ENCODE peak calls at places on chromosomes 2 and 18, in five cellular contexts. U is cardiac muscle cell, D is tibial nerve, H is A549, T is hepatocyte. G is an unnamed sample. For H3K4me1, the result is how much of the 10 kb centered on the place peaks cover.

GRCh38 chr2:50529600-50530218 is 502.2 kb downstream of the NRXN1 start:
- DNase-seq in T (peak), D (no peak), H (peak), U (peak), G (no peak)

GRCh38 chr2:241357531-241357930 is 1.4 kb downstream of the FARP2 start:
- DNase-seq in U (no peak), D (no peak), H (no peak), T (no peak), G (no peak)

GRCh38 chr18:62832282-62832681 is 116.9 kb downstream of the PHLPP1 start:
- DNase-seq in U (no peak), H (no peak), D (no peak), T (no peak), G (no peak)

GRCh38 chr2:221133941-221134340 is 438.2 kb downstream of the EPHA4 start:
- DNase-seq in H (no peak), U (no peak), T (no peak), D (no peak), G (no peak)

GRCh38 chr2:218028189-218028495 is 25.3 kb upstream of the TNS1 start:
- DNase-seq in H (no peak), T (no peak), U (no peak), D (no peak), G (no peak)

GRCh38 chr2:177889812-177890460 is 182.6 kb downstream of the PDE11A start:
- DNase-seq in T (no peak), H (no peak), U (no peak), D (no peak), G (no peak)

GRCh38 chr2:188328419-188328818 is 36.7 kb downstream of the GULP1 start:
- DNase-seq in H (no peak), T (no peak), U (no peak), D (no peak), G (no peak)

GRCh38 chr2:212536385-212537310 is 2.0 kb downstream of the ERBB4 start:
- DNase-seq in U (peak), T (no peak), D (no peak), H (no peak), G (no peak)

GRCh38 chr18:54607213-54607934 is 16.3 kb downstream of the DYNAP start:
- DNase-seq in D (no peak), T (peak), H (peak), U (peak), G (no peak)

GRCh38 chr18:70195852-70196434 is 9.5 kb downstream of the RTTN start:
- DNase-seq in D (no peak), T (peak), H (peak), U (peak), G (no peak)

GRCh38 chr2:68766378-68766845 is 31.8 kb downstream of the ARHGAP25 start:
- DNase-seq in D (no peak), U (peak), T (peak), H (no peak), G (peak)

GRCh38 chr2:116510117-116510671 is 1304.3 kb upstream of the DDX18 start:
- DNase-seq in D (no peak), T (peak), H (peak), U (peak), G (no peak)

GRCh38 chr18:59502222-59502898 is 143.3 kb upstream of the LMAN1 start:
- DNase-seq in U (peak), D (no peak), H (no peak), T (peak), G (no peak)

GRCh38 chr18:57839942-57840381 is 36.8 kb upstream of the ATP8B1 start:
- DNase-seq in H (peak), T (no peak), U (no peak), D (no peak), G (no peak)

DNA sequence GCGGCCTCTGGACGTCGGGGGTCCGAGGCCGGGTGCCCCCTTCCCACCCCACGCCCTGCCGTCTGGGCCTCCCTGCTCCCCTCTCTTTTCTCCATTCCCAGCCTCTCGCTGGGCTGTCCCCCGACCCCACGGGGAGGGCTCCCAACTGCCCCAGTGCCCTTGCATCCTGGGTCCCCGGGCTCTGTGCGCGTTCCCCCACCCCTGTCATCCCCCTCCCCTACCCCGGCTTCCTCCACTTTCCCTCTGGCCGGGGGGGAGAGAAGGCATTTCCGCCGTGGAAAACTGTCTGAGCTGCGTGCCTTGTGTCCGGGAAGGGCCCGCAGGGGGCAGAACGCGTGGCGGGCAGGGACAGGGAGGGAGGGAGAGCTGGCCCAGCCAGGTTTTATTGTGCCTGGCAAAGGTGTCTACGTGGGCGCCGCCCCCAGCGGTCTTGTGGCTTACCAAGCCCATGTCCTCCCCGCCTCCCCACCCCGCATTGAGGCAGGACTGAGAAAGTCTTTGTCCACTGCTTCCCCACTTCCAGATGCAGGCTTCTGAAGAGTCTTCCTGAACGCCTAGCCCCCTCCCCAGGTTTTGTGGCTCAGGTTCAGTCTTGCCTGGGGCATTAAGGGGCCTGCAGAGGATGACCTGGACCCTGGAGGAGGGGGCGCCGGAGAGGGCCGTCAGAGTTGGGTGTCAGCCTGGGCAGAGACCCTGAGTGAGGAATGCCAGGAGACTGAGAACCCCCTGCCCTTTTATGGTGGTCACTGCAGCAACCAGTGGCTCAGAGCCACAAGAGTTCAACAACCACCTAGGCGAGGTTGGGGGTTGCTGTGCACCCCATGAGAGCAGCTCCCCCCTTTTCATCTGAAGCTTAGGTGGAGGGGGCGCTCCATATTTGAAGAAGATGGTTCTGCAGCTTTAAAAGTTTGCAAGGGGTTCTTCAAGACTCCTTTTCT is 1.3 kb downstream of the ITM2C start:
- DNase-seq in T (peak), U (peak), D (no peak), H (no peak), G (no peak)
- TF ChIP-seq CTCF in T (peak), U (peak), D (no peak), H (no peak), G (no peak)

DNA sequence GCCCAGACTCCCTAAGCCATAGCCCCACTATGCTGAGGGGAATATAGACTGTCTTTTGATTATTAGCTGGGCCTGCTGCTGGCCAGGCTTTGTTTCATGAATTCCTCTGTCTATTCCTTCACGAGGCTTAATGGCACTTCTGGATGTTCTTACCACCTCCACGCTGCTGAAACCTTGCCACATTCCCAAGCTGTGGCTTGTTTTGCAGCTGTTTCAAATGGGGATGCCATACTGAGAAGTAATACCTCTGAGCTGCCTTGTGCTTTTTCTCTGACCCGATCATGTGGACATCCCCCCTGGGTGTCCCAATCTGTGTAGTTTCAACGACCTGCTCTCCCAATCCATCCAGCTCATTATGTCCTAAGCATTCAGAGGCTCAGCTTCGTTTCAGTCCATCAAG is 114.1 kb downstream of the ICOS start:
- DNase-seq in D (no peak), U (no peak), H (no peak), T (no peak), G (no peak)
- H3K4me1 ChIP-seq in D (under half), U (under half), H (under half), T (under half), G (under half)

GRCh38 chr2:223100061-223100511 is 48.1 kb downstream of the KCNE4 start:
- DNase-seq in D (no peak), H (no peak), T (peak), U (no peak), G (no peak)
- TF ChIP-seq CTCF in D (no peak), H (no peak), T (no peak), U (no peak), G (no peak)

GRCh38 chr2:28404086-28404485 is 11.4 kb downstream of the FOSL2 start:
- DNase-seq in H (no peak), U (no peak), D (no peak), T (no peak), G (no peak)
- H3K4me1 ChIP-seq in H (half or more), U (under half), D (half or more), T (under half), G (under half)

GRCh38 chr2:38026846-38027245 is 49.1 kb downstream of the CYP1B1 start:
- DNase-seq in U (no peak), D (no peak), H (no peak), T (no peak), G (no peak)
- TF ChIP-seq CTCF in U (no peak), D (no peak), H (no peak), T (no peak), G (no peak)

DNA sequence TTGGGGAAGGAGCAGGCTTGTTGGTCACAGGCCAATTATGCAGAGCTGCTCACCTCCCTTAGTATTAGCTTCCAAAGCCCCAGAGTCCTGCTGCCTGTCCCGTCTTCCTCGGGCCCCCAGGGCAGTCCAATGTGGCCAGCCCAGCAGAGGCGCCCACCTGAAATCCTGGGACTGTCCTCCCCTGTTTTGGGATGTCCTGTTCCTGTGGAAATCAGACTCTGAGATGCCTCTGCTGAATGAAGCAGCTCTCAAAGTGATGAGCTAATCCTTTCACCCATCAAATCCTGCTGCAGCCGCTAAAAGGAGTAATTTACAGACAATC is 105.3 kb downstream of the CABLES1 start:
- DNase-seq in U (no peak), T (no peak), D (no peak), H (no peak), G (no peak)
- H3K4me1 ChIP-seq in U (under half), T (under half), D (under half), H (under half), G (under half)

DNA sequence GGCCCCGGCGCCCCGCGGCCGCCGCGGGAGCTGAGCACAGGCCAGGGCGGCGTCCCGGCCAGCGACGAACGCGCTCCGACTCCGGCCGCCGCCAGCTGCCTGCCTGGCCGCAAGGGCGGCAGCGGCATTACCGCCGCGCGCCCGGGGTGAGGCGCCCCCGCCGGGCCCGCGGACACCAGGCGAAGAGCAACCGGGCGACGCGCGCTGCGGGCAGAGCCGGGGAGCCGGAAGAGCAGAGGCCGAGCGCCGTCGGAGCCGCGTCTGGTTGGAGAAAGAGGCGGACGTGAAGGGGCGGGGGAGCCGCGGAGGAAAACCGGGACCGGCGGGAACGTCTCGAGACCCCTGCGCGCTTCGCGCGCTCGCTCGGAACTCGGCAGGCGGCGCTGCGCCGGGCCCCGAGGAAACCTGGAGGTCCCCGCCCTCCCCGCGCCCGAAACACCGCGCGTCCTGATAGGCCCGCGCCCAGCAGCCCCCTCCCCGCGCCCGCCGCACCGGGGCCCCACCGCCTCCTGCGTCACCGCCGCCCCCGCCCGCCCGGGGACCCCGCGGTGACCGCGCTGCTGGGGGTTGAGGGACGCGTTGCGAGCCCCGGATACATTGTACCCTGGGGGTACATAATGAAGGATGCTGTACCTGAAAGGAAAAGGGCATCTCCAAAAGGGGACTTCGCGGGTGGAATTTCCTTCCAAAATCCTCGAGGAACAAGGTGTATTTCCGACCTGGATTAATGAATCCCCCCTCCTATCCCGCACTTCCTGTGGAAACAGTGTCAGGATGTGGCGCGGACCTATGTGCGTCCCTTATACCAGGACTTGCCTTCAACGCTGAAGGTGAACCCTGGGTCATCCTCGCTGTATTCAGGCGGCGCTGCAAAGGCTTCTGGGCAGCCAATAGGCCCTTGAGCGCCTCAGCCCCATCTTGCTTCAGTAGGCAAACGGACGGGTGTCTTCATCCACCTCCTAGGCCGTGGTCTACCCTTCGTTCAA is 1.0 kb upstream of the B4GALT6 start:
- DNase-seq in T (peak), H (peak), U (peak), D (no peak), G (peak)
- TF ChIP-seq CTCF in T (peak), H (peak), U (peak), D (peak), G (no peak)

DNA sequence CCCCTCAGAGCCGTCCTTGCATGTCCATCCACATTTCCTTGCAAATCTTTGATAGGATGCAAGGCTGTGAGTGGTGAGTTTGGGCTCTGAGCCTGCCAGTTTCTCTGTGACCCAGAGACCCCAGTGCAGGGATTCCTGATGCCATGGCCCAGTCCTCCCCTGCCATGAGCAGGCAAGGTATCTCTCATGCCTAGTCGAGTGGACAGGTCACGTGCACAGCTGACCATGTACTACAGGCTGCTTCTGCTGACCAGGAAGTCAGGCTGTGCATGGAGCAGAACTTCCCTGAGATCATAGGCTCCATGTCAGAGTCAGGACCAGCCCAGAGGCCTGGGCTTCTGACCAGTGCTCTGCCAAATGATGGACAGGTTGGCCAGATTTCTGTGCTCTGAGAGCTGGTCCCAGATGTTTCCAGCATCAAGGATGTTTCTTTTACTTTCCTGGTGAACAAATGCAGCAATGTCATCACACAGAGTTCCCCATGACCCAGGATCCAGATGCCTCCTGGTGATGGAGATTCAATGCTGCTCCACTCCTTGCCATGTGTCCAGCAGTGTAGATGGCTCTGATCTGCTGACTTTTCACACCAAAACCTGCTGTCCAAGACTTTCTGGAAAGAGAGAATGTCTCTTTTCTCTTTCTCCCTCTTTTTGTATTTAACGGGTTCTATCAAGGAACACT is 321.6 kb upstream of the HS6ST1 start:
- DNase-seq in D (no peak), H (no peak), T (no peak), U (no peak), G (no peak)
- H3K4me1 ChIP-seq in D (under half), H (under half), T (under half), U (under half), G (under half)

GRCh38 chr2:75464348-75464946 is 96.3 kb downstream of the EVA1A start:
- DNase-seq in T (peak), D (no peak), U (peak), H (peak), G (no peak)
- TF ChIP-seq CTCF in T (peak), D (peak), U (peak), H (peak), G (peak)

GRCh38 chr2:88845772-88846661 is 154.5 kb downstream of the RPIA start:
- DNase-seq in D (no peak), H (no peak), T (no peak), U (no peak), G (no peak)
- H3K4me1 ChIP-seq in D (under half), H (under half), T (under half), U (under half), G (under half)